ENCODE peak calls at places on chromosomes 11 and 22, in seven cellular contexts. One of them, this sample, is unnamed.

GRCh38 chr22:30188911-30189310 is 57.6 kb downstream of the LIF start:
- DNase-seq in tibial nerve: no peak
- DNase-seq in stomach: no peak
- DNase-seq in right lobe of liver: no peak
- DNase-seq in heart left ventricle: no peak
- DNase-seq in uterus: no peak
- DNase-seq in upper lobe of left lung: no peak
- DNase-seq in this sample: no peak

GRCh38 chr11:31913985-31914384 is 102.9 kb upstream of the PAX6 start:
- DNase-seq in right lobe of liver: no peak
- DNase-seq in upper lobe of left lung: no peak
- DNase-seq in heart left ventricle: no peak
- DNase-seq in stomach: no peak
- DNase-seq in tibial nerve: no peak
- DNase-seq in uterus: no peak
- DNase-seq in this sample: no peak

GRCh38 chr11:85628771-85629341 is 463 bp downstream of the TMEM126B start:
- DNase-seq in right lobe of liver: no peak
- DNase-seq in stomach: no peak
- DNase-seq in upper lobe of left lung: no peak
- DNase-seq in heart left ventricle: no peak
- DNase-seq in tibial nerve: no peak
- DNase-seq in uterus: no peak
- DNase-seq in this sample: no peak

GRCh38 chr11:75722669-75723042 is 5.0 kb downstream of the MOGAT2 start:
- DNase-seq in right lobe of liver: no peak
- DNase-seq in tibial nerve: no peak
- DNase-seq in heart left ventricle: no peak
- DNase-seq in uterus: no peak
- DNase-seq in upper lobe of left lung: no peak
- DNase-seq in stomach: no peak
- DNase-seq in this sample: no peak

GRCh38 chr22:44516841-44517240 is 18.8 kb upstream of the RTL6 start:
- DNase-seq in upper lobe of left lung: no peak
- DNase-seq in uterus: no peak
- DNase-seq in heart left ventricle: no peak
- DNase-seq in stomach: no peak
- DNase-seq in right lobe of liver: no peak
- DNase-seq in tibial nerve: no peak
- DNase-seq in this sample: no peak

GRCh38 chr11:113778111-113778910 is 1.3 kb upstream of the CLDN25 start:
- DNase-seq in upper lobe of left lung: no peak
- DNase-seq in heart left ventricle: peak; percentile 30
- DNase-seq in tibial nerve: no peak
- DNase-seq in uterus: no peak
- DNase-seq in right lobe of liver: peak; percentile 61
- DNase-seq in stomach: peak; percentile 51
- DNase-seq in this sample: no peak

GRCh38 chr11:107705027-107705426 is 6.8 kb downstream of the SLN start:
- DNase-seq in tibial nerve: no peak
- DNase-seq in upper lobe of left lung: no peak
- DNase-seq in heart left ventricle: no peak
- DNase-seq in uterus: no peak
- DNase-seq in right lobe of liver: no peak
- DNase-seq in stomach: no peak
- DNase-seq in this sample: no peak

GRCh38 chr11:127651888-127652221 is 651.3 kb upstream of the KIRREL3 start:
- DNase-seq in stomach: no peak
- DNase-seq in right lobe of liver: no peak
- DNase-seq in uterus: no peak
- DNase-seq in upper lobe of left lung: no peak
- DNase-seq in tibial nerve: no peak
- DNase-seq in heart left ventricle: no peak
- DNase-seq in this sample: no peak

GRCh38 chr11:78101073-78101472 is 21.4 kb upstream of the NDUFC2 start:
- DNase-seq in stomach: no peak
- DNase-seq in uterus: no peak
- DNase-seq in upper lobe of left lung: no peak
- DNase-seq in heart left ventricle: no peak
- DNase-seq in right lobe of liver: no peak
- DNase-seq in tibial nerve: no peak
- DNase-seq in this sample: no peak

GRCh38 chr11:75035911-75036536 is 47.3 kb downstream of the NEU3 start:
- DNase-seq in upper lobe of left lung: no peak
- DNase-seq in uterus: no peak
- DNase-seq in tibial nerve: no peak
- DNase-seq in heart left ventricle: no peak
- DNase-seq in right lobe of liver: no peak
- DNase-seq in stomach: no peak
- DNase-seq in this sample: no peak

GRCh38 chr11:1157341-1157644 is 460 bp upstream of the MUC5AC start:
- DNase-seq in stomach: no peak
- DNase-seq in heart left ventricle: no peak
- DNase-seq in right lobe of liver: no peak
- DNase-seq in uterus: no peak
- DNase-seq in tibial nerve: no peak
- DNase-seq in upper lobe of left lung: peak; percentile 20
- DNase-seq in this sample: no peak

GRCh38 chr11:61972796-61973602 is 5.6 kb upstream of the FTH1 start:
- DNase-seq in tibial nerve: no peak
- DNase-seq in uterus: no peak
- DNase-seq in heart left ventricle: no peak
- DNase-seq in upper lobe of left lung: peak; percentile 35
- DNase-seq in stomach: no peak
- DNase-seq in right lobe of liver: peak; percentile 30
- DNase-seq in this sample: peak; percentile 75

GRCh38 chr11:33319965-33320813 is 63.0 kb downstream of the HIPK3 start:
- DNase-seq in uterus: no peak
- DNase-seq in upper lobe of left lung: no peak
- DNase-seq in heart left ventricle: no peak
- DNase-seq in tibial nerve: no peak
- DNase-seq in right lobe of liver: no peak
- DNase-seq in stomach: no peak
- DNase-seq in this sample: no peak

GRCh38 chr11:44742470-44742869 is 15.7 kb downstream of the TSPAN18 start:
- DNase-seq in heart left ventricle: no peak
- DNase-seq in tibial nerve: no peak
- DNase-seq in right lobe of liver: no peak
- DNase-seq in stomach: no peak
- DNase-seq in upper lobe of left lung: no peak
- DNase-seq in uterus: no peak
- DNase-seq in this sample: no peak

GRCh38 chr11:38159038-38159437 is 1561.0 kb upstream of the RAG2 start:
- DNase-seq in upper lobe of left lung: no peak
- DNase-seq in stomach: no peak
- DNase-seq in tibial nerve: no peak
- DNase-seq in heart left ventricle: no peak
- DNase-seq in uterus: no peak
- DNase-seq in right lobe of liver: no peak
- DNase-seq in this sample: no peak

GRCh38 chr11:57321996-57322880 is 2.5 kb downstream of the TNKS1BP1 start:
- DNase-seq in heart left ventricle: peak; percentile 91
- DNase-seq in tibial nerve: peak; percentile 86
- DNase-seq in right lobe of liver: peak; percentile 90
- DNase-seq in uterus: peak; percentile 94
- DNase-seq in stomach: peak; percentile 88
- DNase-seq in upper lobe of left lung: peak; percentile 72
- DNase-seq in this sample: peak; percentile 80
- H3K4me3 ChIP-seq in heart left ventricle: peak overlapping the region; percentile 84
- H3K4me3 ChIP-seq in tibial nerve: peak overlapping the region; percentile 91
- H3K4me3 ChIP-seq in right lobe of liver: peak overlapping the region; percentile 47
- H3K4me3 ChIP-seq in uterus: peak overlapping the region; percentile 97
- H3K4me3 ChIP-seq in stomach: peak overlapping the region; percentile 81
- H3K4me3 ChIP-seq in upper lobe of left lung: peak overlapping the region; percentile 91
- H3K4me3 ChIP-seq in this sample: peak overlapping the region; percentile 95

GRCh38 chr11:65549088-65549487 is 9.1 kb downstream of the LTBP3 start:
- DNase-seq in stomach: no peak
- DNase-seq in uterus: no peak
- DNase-seq in tibial nerve: no peak
- DNase-seq in upper lobe of left lung: no peak
- DNase-seq in right lobe of liver: no peak
- DNase-seq in heart left ventricle: no peak
- DNase-seq in this sample: no peak

GRCh38 chr11:65553301-65554001 is 4.7 kb downstream of the LTBP3 start:
- DNase-seq in stomach: no peak
- DNase-seq in uterus: no peak
- DNase-seq in right lobe of liver: no peak
- DNase-seq in tibial nerve: no peak
- DNase-seq in heart left ventricle: no peak
- DNase-seq in upper lobe of left lung: peak; percentile 84
- DNase-seq in this sample: peak; percentile 53

GRCh38 chr11:65554057-65554818 is 3.9 kb downstream of the LTBP3 start:
- DNase-seq in stomach: no peak
- DNase-seq in heart left ventricle: no peak
- DNase-seq in right lobe of liver: no peak
- DNase-seq in tibial nerve: no peak
- DNase-seq in uterus: no peak
- DNase-seq in upper lobe of left lung: no peak
- DNase-seq in this sample: no peak

GRCh38 chr11:65552413-65552951 is 5.7 kb downstream of the LTBP3 start:
- DNase-seq in right lobe of liver: no peak
- DNase-seq in stomach: no peak
- DNase-seq in tibial nerve: no peak
- DNase-seq in uterus: no peak
- DNase-seq in upper lobe of left lung: no peak
- DNase-seq in heart left ventricle: no peak
- DNase-seq in this sample: peak; percentile 57

GRCh38 chr11:65551572-65552398 is 6.4 kb downstream of the LTBP3 start:
- DNase-seq in upper lobe of left lung: peak; percentile 94
- DNase-seq in heart left ventricle: peak; percentile 49
- DNase-seq in uterus: no peak
- DNase-seq in tibial nerve: no peak
- DNase-seq in right lobe of liver: peak; percentile 80
- DNase-seq in stomach: peak; percentile 81
- DNase-seq in this sample: peak; percentile 94
- TF ChIP-seq POLR2A in upper lobe of left lung: no peak
- TF ChIP-seq POLR2A in heart left ventricle: no peak
- TF ChIP-seq POLR2A in uterus: no peak
- TF ChIP-seq POLR2A in tibial nerve: no peak
- TF ChIP-seq POLR2A in right lobe of liver: no peak
- TF ChIP-seq POLR2A in stomach: no peak
- TF ChIP-seq POLR2A in this sample: peak; percentile 42

DNA sequence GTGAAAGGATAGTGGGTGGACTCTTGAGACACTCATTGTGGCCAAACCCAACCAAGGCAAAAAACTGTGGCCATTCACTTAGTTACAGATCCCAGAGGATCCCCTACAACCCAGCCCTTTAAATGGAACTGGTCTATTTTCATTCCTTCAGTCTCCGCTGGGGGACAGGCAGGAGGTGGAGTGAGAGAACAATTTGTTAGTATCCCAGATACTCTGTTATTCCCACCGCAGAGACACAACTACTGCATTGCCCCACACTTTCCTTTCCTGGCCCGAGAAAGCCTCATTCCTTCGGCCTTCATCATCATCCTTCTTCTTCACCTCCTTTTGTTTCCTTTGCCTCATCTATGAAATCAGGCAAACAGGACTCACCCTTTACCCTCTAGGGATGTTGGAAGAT is 191.1 kb downstream of the NTM start:
- DNase-seq in uterus: no peak
- DNase-seq in tibial nerve: no peak
- DNase-seq in upper lobe of left lung: no peak
- DNase-seq in right lobe of liver: no peak
- DNase-seq in stomach: no peak
- DNase-seq in heart left ventricle: no peak
- DNase-seq in this sample: no peak
- TF ChIP-seq CTCF in uterus: no peak
- TF ChIP-seq CTCF in tibial nerve: no peak
- TF ChIP-seq CTCF in upper lobe of left lung: no peak
- TF ChIP-seq CTCF in right lobe of liver: no peak
- TF ChIP-seq CTCF in stomach: no peak
- TF ChIP-seq CTCF in heart left ventricle: no peak
- TF ChIP-seq CTCF in this sample: no peak

DNA sequence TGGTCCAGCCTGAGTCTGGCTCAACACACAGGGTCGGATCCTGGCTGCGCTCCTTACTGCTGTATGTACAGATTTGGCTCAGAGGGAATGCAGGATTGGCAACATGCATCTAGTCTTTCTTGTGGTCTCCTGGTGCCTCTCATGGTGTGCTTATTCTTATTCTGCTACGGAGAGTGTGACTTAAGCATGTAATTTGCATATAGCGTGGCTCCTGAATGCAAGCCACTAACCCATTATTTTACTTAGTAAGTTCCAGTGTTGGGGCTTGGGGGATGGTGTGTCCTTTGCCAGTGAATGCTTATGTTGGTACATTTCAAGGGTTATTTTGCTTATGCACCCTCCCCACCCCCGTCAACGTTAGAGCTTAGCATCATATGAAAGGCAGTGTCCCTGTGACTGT is 51.2 kb downstream of the PTPRJ start:
- DNase-seq in stomach: no peak
- DNase-seq in heart left ventricle: no peak
- DNase-seq in upper lobe of left lung: no peak
- DNase-seq in uterus: no peak
- DNase-seq in right lobe of liver: no peak
- DNase-seq in tibial nerve: no peak
- DNase-seq in this sample: no peak
- H3K4me3 ChIP-seq in stomach: no peak overlapping the region
- H3K4me3 ChIP-seq in heart left ventricle: no peak overlapping the region
- H3K4me3 ChIP-seq in upper lobe of left lung: no peak overlapping the region
- H3K4me3 ChIP-seq in uterus: no peak overlapping the region
- H3K4me3 ChIP-seq in right lobe of liver: no peak overlapping the region
- H3K4me3 ChIP-seq in tibial nerve: no peak overlapping the region
- H3K4me3 ChIP-seq in this sample: no peak overlapping the region